ENCODE peak calls at places on chromosomes 5 and 9, in eight cellular contexts. One of them, this sample, is unnamed.

GRCh38 chr9:19241728-19242127 is 11.2 kb downstream of the DENND4C start:
- DNase-seq in NCI-H774: no peak
- DNase-seq in stimulated activated CD4-positive, alpha-beta T cell treated with anti-CD3 and anti-CD28 coated beads, Interleukin-4, amount 100 ng/mL, for 4 hours: no peak
- DNase-seq in A549: no peak
- DNase-seq in mucosa of descending colon: no peak
- DNase-seq in psoas muscle: no peak
- DNase-seq in lower lobe of right lung: no peak
- DNase-seq in T1000: no peak
- DNase-seq in this sample: no peak

GRCh38 chr9:77981907-77982306 is 49.7 kb downstream of the GNAQ start:
- DNase-seq in mucosa of descending colon: no peak
- DNase-seq in lower lobe of right lung: no peak
- DNase-seq in T1000: no peak
- DNase-seq in stimulated activated CD4-positive, alpha-beta T cell treated with anti-CD3 and anti-CD28 coated beads, Interleukin-4, amount 100 ng/mL, for 4 hours: no peak
- DNase-seq in NCI-H774: no peak
- DNase-seq in A549: no peak
- DNase-seq in psoas muscle: no peak
- DNase-seq in this sample: no peak

GRCh38 chr9:37290366-37290765 is 132.1 kb upstream of the GRHPR start:
- DNase-seq in psoas muscle: no peak
- DNase-seq in lower lobe of right lung: no peak
- DNase-seq in mucosa of descending colon: no peak
- DNase-seq in T1000: no peak
- DNase-seq in NCI-H774: no peak
- DNase-seq in stimulated activated CD4-positive, alpha-beta T cell treated with anti-CD3 and anti-CD28 coated beads, Interleukin-4, amount 100 ng/mL, for 4 hours: no peak
- DNase-seq in A549: no peak
- DNase-seq in this sample: no peak

GRCh38 chr5:57651127-57651526 is 168.5 kb upstream of the ACTBL2 start:
- DNase-seq in NCI-H774: no peak
- DNase-seq in stimulated activated CD4-positive, alpha-beta T cell treated with anti-CD3 and anti-CD28 coated beads, Interleukin-4, amount 100 ng/mL, for 4 hours: no peak
- DNase-seq in T1000: no peak
- DNase-seq in mucosa of descending colon: no peak
- DNase-seq in psoas muscle: peak
- DNase-seq in lower lobe of right lung: no peak
- DNase-seq in A549: no peak
- DNase-seq in this sample: no peak

GRCh38 chr5:137615171-137615775 is 116.1 kb upstream of the SPOCK1 start:
- DNase-seq in T1000: no peak
- DNase-seq in psoas muscle: no peak
- DNase-seq in lower lobe of right lung: no peak
- DNase-seq in mucosa of descending colon: no peak
- DNase-seq in stimulated activated CD4-positive, alpha-beta T cell treated with anti-CD3 and anti-CD28 coated beads, Interleukin-4, amount 100 ng/mL, for 4 hours: no peak
- DNase-seq in NCI-H774: no peak
- DNase-seq in A549: no peak
- DNase-seq in this sample: no peak

GRCh38 chr9:81626511-81626910 is 62.8 kb downstream of the TLE1 start:
- DNase-seq in NCI-H774: no peak
- DNase-seq in A549: no peak
- DNase-seq in mucosa of descending colon: no peak
- DNase-seq in T1000: no peak
- DNase-seq in lower lobe of right lung: no peak
- DNase-seq in stimulated activated CD4-positive, alpha-beta T cell treated with anti-CD3 and anti-CD28 coated beads, Interleukin-4, amount 100 ng/mL, for 4 hours: no peak
- DNase-seq in psoas muscle: no peak
- DNase-seq in this sample: no peak

GRCh38 chr5:135239461-135240282 is 159.4 kb downstream of the MACROH2A1 start:
- DNase-seq in psoas muscle: no peak
- DNase-seq in NCI-H774: no peak
- DNase-seq in A549: no peak
- DNase-seq in stimulated activated CD4-positive, alpha-beta T cell treated with anti-CD3 and anti-CD28 coated beads, Interleukin-4, amount 100 ng/mL, for 4 hours: no peak
- DNase-seq in mucosa of descending colon: peak
- DNase-seq in T1000: no peak
- DNase-seq in lower lobe of right lung: no peak
- DNase-seq in this sample: no peak

GRCh38 chr5:104189031-104189430 is 626.4 kb upstream of the NUDT12 start:
- DNase-seq in lower lobe of right lung: no peak
- DNase-seq in psoas muscle: no peak
- DNase-seq in A549: no peak
- DNase-seq in NCI-H774: no peak
- DNase-seq in mucosa of descending colon: no peak
- DNase-seq in stimulated activated CD4-positive, alpha-beta T cell treated with anti-CD3 and anti-CD28 coated beads, Interleukin-4, amount 100 ng/mL, for 4 hours: no peak
- DNase-seq in T1000: no peak
- DNase-seq in this sample: no peak

GRCh38 chr9:120846906-120847305 is 4.2 kb upstream of the PSMD5 start:
- DNase-seq in NCI-H774: no peak
- DNase-seq in stimulated activated CD4-positive, alpha-beta T cell treated with anti-CD3 and anti-CD28 coated beads, Interleukin-4, amount 100 ng/mL, for 4 hours: no peak
- DNase-seq in A549: no peak
- DNase-seq in mucosa of descending colon: no peak
- DNase-seq in lower lobe of right lung: no peak
- DNase-seq in T1000: no peak
- DNase-seq in psoas muscle: no peak
- DNase-seq in this sample: no peak

GRCh38 chr5:55993013-55993412 is 1.8 kb downstream of the IL6ST start:
- DNase-seq in T1000: no peak
- DNase-seq in mucosa of descending colon: peak
- DNase-seq in A549: no peak
- DNase-seq in lower lobe of right lung: no peak
- DNase-seq in stimulated activated CD4-positive, alpha-beta T cell treated with anti-CD3 and anti-CD28 coated beads, Interleukin-4, amount 100 ng/mL, for 4 hours: no peak
- DNase-seq in psoas muscle: no peak
- DNase-seq in NCI-H774: no peak
- DNase-seq in this sample: no peak

GRCh38 chr9:122111413-122112085 is 18.4 kb upstream of the TTLL11 start:
- DNase-seq in T1000: no peak
- DNase-seq in stimulated activated CD4-positive, alpha-beta T cell treated with anti-CD3 and anti-CD28 coated beads, Interleukin-4, amount 100 ng/mL, for 4 hours: no peak
- DNase-seq in psoas muscle: no peak
- DNase-seq in mucosa of descending colon: no peak
- DNase-seq in lower lobe of right lung: no peak
- DNase-seq in NCI-H774: no peak
- DNase-seq in A549: no peak
- DNase-seq in this sample: no peak

GRCh38 chr5:168076561-168076991 is 214.9 kb upstream of the WWC1 start:
- DNase-seq in NCI-H774: no peak
- DNase-seq in T1000: no peak
- DNase-seq in lower lobe of right lung: peak
- DNase-seq in stimulated activated CD4-positive, alpha-beta T cell treated with anti-CD3 and anti-CD28 coated beads, Interleukin-4, amount 100 ng/mL, for 4 hours: no peak
- DNase-seq in A549: no peak
- DNase-seq in psoas muscle: peak
- DNase-seq in mucosa of descending colon: peak
- DNase-seq in this sample: no peak

GRCh38 chr9:82513976-82514735 is 525.6 kb downstream of the SPATA31D1 start:
- DNase-seq in lower lobe of right lung: no peak
- DNase-seq in psoas muscle: no peak
- DNase-seq in A549: no peak
- DNase-seq in T1000: no peak
- DNase-seq in NCI-H774: no peak
- DNase-seq in stimulated activated CD4-positive, alpha-beta T cell treated with anti-CD3 and anti-CD28 coated beads, Interleukin-4, amount 100 ng/mL, for 4 hours: no peak
- DNase-seq in mucosa of descending colon: no peak
- DNase-seq in this sample: no peak

GRCh38 chr5:157265714-157266285 is at the start of gene CYFIP2:
- DNase-seq in psoas muscle: peak
- DNase-seq in stimulated activated CD4-positive, alpha-beta T cell treated with anti-CD3 and anti-CD28 coated beads, Interleukin-4, amount 100 ng/mL, for 4 hours: peak
- DNase-seq in NCI-H774: peak
- DNase-seq in lower lobe of right lung: peak
- DNase-seq in mucosa of descending colon: peak
- DNase-seq in T1000: no peak
- DNase-seq in A549: peak
- DNase-seq in this sample: peak

GRCh38 chr9:133188006-133188842 is 20.8 kb downstream of the OBP2B start:
- DNase-seq in stimulated activated CD4-positive, alpha-beta T cell treated with anti-CD3 and anti-CD28 coated beads, Interleukin-4, amount 100 ng/mL, for 4 hours: no peak
- DNase-seq in psoas muscle: no peak
- DNase-seq in lower lobe of right lung: no peak
- DNase-seq in mucosa of descending colon: peak
- DNase-seq in NCI-H774: no peak
- DNase-seq in T1000: no peak
- DNase-seq in A549: peak
- DNase-seq in this sample: peak

GRCh38 chr9:132547052-132547431 is 35.4 kb upstream of the BARHL1 start:
- DNase-seq in T1000: no peak
- DNase-seq in lower lobe of right lung: no peak
- DNase-seq in mucosa of descending colon: no peak
- DNase-seq in A549: no peak
- DNase-seq in stimulated activated CD4-positive, alpha-beta T cell treated with anti-CD3 and anti-CD28 coated beads, Interleukin-4, amount 100 ng/mL, for 4 hours: no peak
- DNase-seq in psoas muscle: peak
- DNase-seq in NCI-H774: no peak
- DNase-seq in this sample: no peak

GRCh38 chr9:129392093-129392541 is 214.1 kb upstream of the IER5L start:
- DNase-seq in psoas muscle: peak
- DNase-seq in mucosa of descending colon: no peak
- DNase-seq in stimulated activated CD4-positive, alpha-beta T cell treated with anti-CD3 and anti-CD28 coated beads, Interleukin-4, amount 100 ng/mL, for 4 hours: no peak
- DNase-seq in A549: no peak
- DNase-seq in NCI-H774: no peak
- DNase-seq in T1000: no peak
- DNase-seq in lower lobe of right lung: no peak
- DNase-seq in this sample: no peak

GRCh38 chr5:3639175-3639574 is 43.5 kb downstream of the IRX1 start:
- DNase-seq in psoas muscle: no peak
- DNase-seq in NCI-H774: no peak
- DNase-seq in T1000: no peak
- DNase-seq in lower lobe of right lung: no peak
- DNase-seq in stimulated activated CD4-positive, alpha-beta T cell treated with anti-CD3 and anti-CD28 coated beads, Interleukin-4, amount 100 ng/mL, for 4 hours: no peak
- DNase-seq in mucosa of descending colon: no peak
- DNase-seq in A549: no peak
- DNase-seq in this sample: no peak

GRCh38 chr5:6861667-6862066 is 148.4 kb downstream of the TENT4A start:
- DNase-seq in psoas muscle: no peak
- DNase-seq in mucosa of descending colon: no peak
- DNase-seq in T1000: no peak
- DNase-seq in NCI-H774: no peak
- DNase-seq in stimulated activated CD4-positive, alpha-beta T cell treated with anti-CD3 and anti-CD28 coated beads, Interleukin-4, amount 100 ng/mL, for 4 hours: no peak
- DNase-seq in lower lobe of right lung: no peak
- DNase-seq in A549: no peak
- DNase-seq in this sample: no peak

GRCh38 chr5:62341783-62342475 is 35.9 kb downstream of the KIF2A start:
- DNase-seq in lower lobe of right lung: no peak
- DNase-seq in NCI-H774: no peak
- DNase-seq in stimulated activated CD4-positive, alpha-beta T cell treated with anti-CD3 and anti-CD28 coated beads, Interleukin-4, amount 100 ng/mL, for 4 hours: no peak
- DNase-seq in psoas muscle: no peak
- DNase-seq in A549: no peak
- DNase-seq in T1000: no peak
- DNase-seq in mucosa of descending colon: no peak
- DNase-seq in this sample: no peak

GRCh38 chr5:56211298-56211865 is 21.7 kb downstream of the ANKRD55 start:
- DNase-seq in mucosa of descending colon: no peak
- DNase-seq in psoas muscle: no peak
- DNase-seq in A549: peak
- DNase-seq in lower lobe of right lung: no peak
- DNase-seq in NCI-H774: no peak
- DNase-seq in T1000: no peak
- DNase-seq in stimulated activated CD4-positive, alpha-beta T cell treated with anti-CD3 and anti-CD28 coated beads, Interleukin-4, amount 100 ng/mL, for 4 hours: no peak
- DNase-seq in this sample: no peak

GRCh38 chr9:132637351-132637750 is 32.4 kb downstream of the DDX31 start:
- DNase-seq in T1000: no peak
- DNase-seq in NCI-H774: peak
- DNase-seq in stimulated activated CD4-positive, alpha-beta T cell treated with anti-CD3 and anti-CD28 coated beads, Interleukin-4, amount 100 ng/mL, for 4 hours: no peak
- DNase-seq in psoas muscle: no peak
- DNase-seq in mucosa of descending colon: peak
- DNase-seq in A549: no peak
- DNase-seq in lower lobe of right lung: no peak
- DNase-seq in this sample: peak

GRCh38 chr9:114163517-114163924 is 8.2 kb downstream of the COL27A1 start:
- DNase-seq in mucosa of descending colon: peak
- DNase-seq in lower lobe of right lung: peak
- DNase-seq in psoas muscle: peak
- DNase-seq in T1000: no peak
- DNase-seq in stimulated activated CD4-positive, alpha-beta T cell treated with anti-CD3 and anti-CD28 coated beads, Interleukin-4, amount 100 ng/mL, for 4 hours: no peak
- DNase-seq in NCI-H774: no peak
- DNase-seq in A549: peak
- DNase-seq in this sample: no peak

GRCh38 chr5:54881286-54882005 is 103.9 kb downstream of the ESM1 start:
- DNase-seq in NCI-H774: no peak
- DNase-seq in lower lobe of right lung: no peak
- DNase-seq in T1000: no peak
- DNase-seq in mucosa of descending colon: no peak
- DNase-seq in A549: no peak
- DNase-seq in stimulated activated CD4-positive, alpha-beta T cell treated with anti-CD3 and anti-CD28 coated beads, Interleukin-4, amount 100 ng/mL, for 4 hours: no peak
- DNase-seq in psoas muscle: no peak
- DNase-seq in this sample: no peak

GRCh38 chr9:130390371-130390770 is 54.4 kb upstream of the ASS1 start:
- DNase-seq in T1000: no peak
- DNase-seq in lower lobe of right lung: no peak
- DNase-seq in mucosa of descending colon: no peak
- DNase-seq in NCI-H774: no peak
- DNase-seq in psoas muscle: no peak
- DNase-seq in A549: no peak
- DNase-seq in stimulated activated CD4-positive, alpha-beta T cell treated with anti-CD3 and anti-CD28 coated beads, Interleukin-4, amount 100 ng/mL, for 4 hours: no peak
- DNase-seq in this sample: no peak

GRCh38 chr9:127711831-127712274 is 3.6 kb downstream of the PTRH1 start:
- DNase-seq in mucosa of descending colon: no peak
- DNase-seq in lower lobe of right lung: no peak
- DNase-seq in psoas muscle: no peak
- DNase-seq in A549: no peak
- DNase-seq in NCI-H774: peak
- DNase-seq in T1000: no peak
- DNase-seq in stimulated activated CD4-positive, alpha-beta T cell treated with anti-CD3 and anti-CD28 coated beads, Interleukin-4, amount 100 ng/mL, for 4 hours: no peak
- DNase-seq in this sample: no peak

GRCh38 chr5:175181331-175181730 is 262.7 kb downstream of the DRD1 start:
- DNase-seq in A549: no peak
- DNase-seq in psoas muscle: no peak
- DNase-seq in NCI-H774: no peak
- DNase-seq in lower lobe of right lung: no peak
- DNase-seq in stimulated activated CD4-positive, alpha-beta T cell treated with anti-CD3 and anti-CD28 coated beads, Interleukin-4, amount 100 ng/mL, for 4 hours: no peak
- DNase-seq in T1000: no peak
- DNase-seq in mucosa of descending colon: no peak
- DNase-seq in this sample: no peak

GRCh38 chr5:111367081-111367480 is 142.9 kb downstream of the CAMK4 start:
- DNase-seq in NCI-H774: no peak
- DNase-seq in psoas muscle: no peak
- DNase-seq in lower lobe of right lung: no peak
- DNase-seq in stimulated activated CD4-positive, alpha-beta T cell treated with anti-CD3 and anti-CD28 coated beads, Interleukin-4, amount 100 ng/mL, for 4 hours: no peak
- DNase-seq in mucosa of descending colon: no peak
- DNase-seq in T1000: peak
- DNase-seq in A549: no peak
- DNase-seq in this sample: no peak

GRCh38 chr5:172361566-172362238 is 78.1 kb upstream of the UBTD2 start:
- DNase-seq in A549: peak
- DNase-seq in T1000: peak
- DNase-seq in psoas muscle: no peak
- DNase-seq in lower lobe of right lung: peak
- DNase-seq in stimulated activated CD4-positive, alpha-beta T cell treated with anti-CD3 and anti-CD28 coated beads, Interleukin-4, amount 100 ng/mL, for 4 hours: no peak
- DNase-seq in mucosa of descending colon: no peak
- DNase-seq in NCI-H774: no peak
- DNase-seq in this sample: no peak

GRCh38 chr5:111772456-111772855 is 15.5 kb upstream of the NREP start:
- DNase-seq in lower lobe of right lung: no peak
- DNase-seq in A549: peak
- DNase-seq in stimulated activated CD4-positive, alpha-beta T cell treated with anti-CD3 and anti-CD28 coated beads, Interleukin-4, amount 100 ng/mL, for 4 hours: no peak
- DNase-seq in psoas muscle: no peak
- DNase-seq in mucosa of descending colon: peak
- DNase-seq in NCI-H774: no peak
- DNase-seq in T1000: no peak
- DNase-seq in this sample: no peak

GRCh38 chr9:12955510-12956163 is 180.8 kb downstream of the LURAP1L start:
- DNase-seq in stimulated activated CD4-positive, alpha-beta T cell treated with anti-CD3 and anti-CD28 coated beads, Interleukin-4, amount 100 ng/mL, for 4 hours: no peak
- DNase-seq in lower lobe of right lung: no peak
- DNase-seq in A549: no peak
- DNase-seq in psoas muscle: no peak
- DNase-seq in T1000: no peak
- DNase-seq in mucosa of descending colon: no peak
- DNase-seq in NCI-H774: no peak
- DNase-seq in this sample: no peak

GRCh38 chr5:111596705-111597104 is 84.4 kb upstream of the STARD4 start:
- DNase-seq in mucosa of descending colon: no peak
- DNase-seq in NCI-H774: no peak
- DNase-seq in A549: no peak
- DNase-seq in lower lobe of right lung: no peak
- DNase-seq in psoas muscle: no peak
- DNase-seq in T1000: no peak
- DNase-seq in stimulated activated CD4-positive, alpha-beta T cell treated with anti-CD3 and anti-CD28 coated beads, Interleukin-4, amount 100 ng/mL, for 4 hours: no peak
- DNase-seq in this sample: no peak

This sample was measured in NCI-H1105.